ENCODE peak calls at places on chromosomes 13 and 19, in eight cellular contexts. One of them, this sample, is unnamed. For H3K4me1, the result is how much of the 10 kb centered on the place peaks cover.

GRCh38 chr13:113445791-113446487 is 7.3 kb downstream of the ADPRHL1 start:
- DNase-seq in mesendoderm: no peak
- DNase-seq in fibroblast of lung: peak
- DNase-seq in PC-3: no peak
- DNase-seq in stomach: no peak
- DNase-seq in cardiac muscle cell: no peak
- DNase-seq in thoracic aorta: no peak
- DNase-seq in tibial artery: no peak
- DNase-seq in this sample: peak

GRCh38 chr19:46710687-46711086 is 6.2 kb downstream of the PRKD2 start:
- DNase-seq in mesendoderm: peak
- DNase-seq in fibroblast of lung: no peak
- DNase-seq in PC-3: no peak
- DNase-seq in stomach: no peak
- DNase-seq in cardiac muscle cell: no peak
- DNase-seq in thoracic aorta: no peak
- DNase-seq in tibial artery: no peak
- DNase-seq in this sample: no peak

GRCh38 chr19:2109278-2109864 is 12.7 kb downstream of the IZUMO4 start:
- DNase-seq in mesendoderm: no peak
- DNase-seq in fibroblast of lung: no peak
- DNase-seq in PC-3: no peak
- DNase-seq in stomach: no peak
- DNase-seq in cardiac muscle cell: no peak
- DNase-seq in thoracic aorta: no peak
- DNase-seq in tibial artery: no peak
- DNase-seq in this sample: no peak

GRCh38 chr13:41193919-41194824 is at the start of gene KBTBD7:
- DNase-seq in mesendoderm: peak
- DNase-seq in fibroblast of lung: peak
- DNase-seq in PC-3: peak
- DNase-seq in stomach: peak
- DNase-seq in cardiac muscle cell: peak
- DNase-seq in thoracic aorta: peak
- DNase-seq in tibial artery: peak
- DNase-seq in this sample: peak

GRCh38 chr19:2345794-2346663 is 14.0 kb upstream of the TMPRSS9 start:
- DNase-seq in mesendoderm: no peak
- DNase-seq in fibroblast of lung: peak
- DNase-seq in PC-3: no peak
- DNase-seq in stomach: peak
- DNase-seq in cardiac muscle cell: peak
- DNase-seq in thoracic aorta: no peak
- DNase-seq in tibial artery: no peak
- DNase-seq in this sample: no peak

GRCh38 chr19:23263870-23264590 is 13.8 kb upstream of the ZNF724 start:
- DNase-seq in mesendoderm: no peak
- DNase-seq in fibroblast of lung: no peak
- DNase-seq in PC-3: no peak
- DNase-seq in stomach: no peak
- DNase-seq in cardiac muscle cell: peak
- DNase-seq in thoracic aorta: no peak
- DNase-seq in tibial artery: no peak
- DNase-seq in this sample: no peak

GRCh38 chr19:39085392-39085791 is 1.2 kb downstream of the ACP7 start:
- DNase-seq in mesendoderm: no peak
- DNase-seq in fibroblast of lung: no peak
- DNase-seq in PC-3: no peak
- DNase-seq in stomach: no peak
- DNase-seq in cardiac muscle cell: no peak
- DNase-seq in thoracic aorta: no peak
- DNase-seq in tibial artery: no peak
- DNase-seq in this sample: no peak

GRCh38 chr19:29503140-29503758 is 22.5 kb upstream of the VSTM2B start:
- DNase-seq in mesendoderm: no peak
- DNase-seq in fibroblast of lung: no peak
- DNase-seq in PC-3: no peak
- DNase-seq in stomach: no peak
- DNase-seq in cardiac muscle cell: no peak
- DNase-seq in thoracic aorta: no peak
- DNase-seq in tibial artery: no peak
- DNase-seq in this sample: no peak

GRCh38 chr13:23391752-23392151 is 41.8 kb downstream of the SACS start:
- DNase-seq in mesendoderm: no peak
- DNase-seq in fibroblast of lung: no peak
- DNase-seq in PC-3: peak
- DNase-seq in stomach: no peak
- DNase-seq in cardiac muscle cell: no peak
- DNase-seq in thoracic aorta: no peak
- DNase-seq in tibial artery: no peak
- DNase-seq in this sample: no peak

GRCh38 chr13:45257638-45258338 is 56.9 kb upstream of the KCTD4 start:
- DNase-seq in mesendoderm: no peak
- DNase-seq in fibroblast of lung: no peak
- DNase-seq in PC-3: peak
- DNase-seq in stomach: no peak
- DNase-seq in cardiac muscle cell: no peak
- DNase-seq in thoracic aorta: no peak
- DNase-seq in tibial artery: no peak
- DNase-seq in this sample: no peak

GRCh38 chr19:45096700-45097099 is 3.7 kb downstream of the PPP1R37 start:
- DNase-seq in mesendoderm: no peak
- DNase-seq in fibroblast of lung: no peak
- DNase-seq in PC-3: no peak
- DNase-seq in stomach: no peak
- DNase-seq in cardiac muscle cell: no peak
- DNase-seq in thoracic aorta: no peak
- DNase-seq in tibial artery: no peak
- DNase-seq in this sample: no peak
- H3K4me1 ChIP-seq in mesendoderm: under half
- H3K4me1 ChIP-seq in fibroblast of lung: under half
- H3K4me1 ChIP-seq in PC-3: under half
- H3K4me1 ChIP-seq in stomach: half or more
- H3K4me1 ChIP-seq in cardiac muscle cell: under half
- H3K4me1 ChIP-seq in thoracic aorta: under half
- H3K4me1 ChIP-seq in tibial artery: half or more
- H3K4me1 ChIP-seq in this sample: under half

GRCh38 chr13:94327318-94327717 is 152.2 kb downstream of the DCT start:
- DNase-seq in mesendoderm: peak
- DNase-seq in fibroblast of lung: no peak
- DNase-seq in PC-3: no peak
- DNase-seq in stomach: no peak
- DNase-seq in cardiac muscle cell: no peak
- DNase-seq in thoracic aorta: no peak
- DNase-seq in tibial artery: no peak
- DNase-seq in this sample: no peak
- H3K4me1 ChIP-seq in mesendoderm: under half
- H3K4me1 ChIP-seq in fibroblast of lung: under half
- H3K4me1 ChIP-seq in PC-3: under half
- H3K4me1 ChIP-seq in stomach: under half
- H3K4me1 ChIP-seq in cardiac muscle cell: under half
- H3K4me1 ChIP-seq in thoracic aorta: under half
- H3K4me1 ChIP-seq in tibial artery: under half
- H3K4me1 ChIP-seq in this sample: under half

DNA sequence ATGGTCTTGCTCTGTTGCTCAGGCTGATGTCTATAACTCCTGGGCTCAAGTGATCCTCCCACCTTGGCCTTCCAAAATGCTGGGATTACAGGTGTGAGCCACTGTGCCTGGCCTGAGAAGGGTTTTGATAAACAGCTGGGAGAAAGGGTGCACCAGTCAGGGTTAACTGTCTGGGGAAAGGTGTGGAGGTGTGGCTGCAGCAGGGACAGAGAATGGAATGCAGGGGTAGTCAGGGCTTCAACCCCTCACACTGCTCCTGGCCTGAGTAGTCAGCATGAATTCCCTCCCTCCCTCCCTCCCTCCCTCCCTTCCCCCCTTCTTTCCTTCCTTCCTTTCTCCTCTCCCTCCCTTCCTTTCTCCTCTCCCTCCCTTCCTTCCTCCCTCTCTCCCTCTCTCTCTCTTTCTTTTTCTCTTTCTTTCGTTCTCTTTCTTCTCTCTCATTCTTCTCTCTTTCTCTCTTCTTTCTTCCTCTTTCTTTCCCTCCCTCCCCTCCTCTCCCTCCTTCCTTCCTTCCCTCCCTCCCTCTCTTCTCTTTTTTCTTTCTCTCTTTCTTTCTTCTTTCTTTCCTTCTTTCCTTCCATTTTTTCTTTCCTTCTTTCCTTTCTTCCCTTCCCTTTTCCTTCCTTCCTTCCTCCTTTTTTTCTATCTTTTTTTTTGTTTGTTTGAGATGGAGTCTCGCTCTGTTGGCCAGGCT is 16.0 kb downstream of the MYO1F start:
- DNase-seq in mesendoderm: peak
- DNase-seq in fibroblast of lung: no peak
- DNase-seq in PC-3: no peak
- DNase-seq in stomach: no peak
- DNase-seq in cardiac muscle cell: no peak
- DNase-seq in thoracic aorta: no peak
- DNase-seq in tibial artery: no peak
- DNase-seq in this sample: no peak
- H3K4me1 ChIP-seq in mesendoderm: under half
- H3K4me1 ChIP-seq in fibroblast of lung: under half
- H3K4me1 ChIP-seq in PC-3: under half
- H3K4me1 ChIP-seq in stomach: under half
- H3K4me1 ChIP-seq in cardiac muscle cell: under half
- H3K4me1 ChIP-seq in thoracic aorta: under half
- H3K4me1 ChIP-seq in tibial artery: under half
- H3K4me1 ChIP-seq in this sample: under half

DNA sequence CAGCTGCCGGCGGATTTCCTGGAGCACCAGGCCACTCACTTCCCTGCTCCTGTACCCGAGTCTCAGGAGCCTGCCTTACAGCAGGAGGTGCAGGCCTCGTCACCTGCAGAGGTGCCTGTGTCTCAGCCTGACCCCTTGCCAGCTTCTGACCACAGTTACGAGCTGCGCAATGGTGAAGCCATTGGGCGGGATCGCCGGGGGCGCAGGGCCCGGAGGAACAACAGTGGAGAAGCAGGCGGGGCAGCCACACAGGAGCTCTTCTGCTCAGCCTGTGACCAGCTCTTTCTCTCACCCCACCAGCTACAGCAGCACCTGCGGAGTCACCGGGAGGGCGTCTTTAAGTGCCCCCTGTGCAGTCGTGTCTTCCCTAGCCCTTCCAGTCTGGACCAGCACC is 3.3 kb downstream of the ZNF574 start:
- DNase-seq in mesendoderm: no peak
- DNase-seq in fibroblast of lung: no peak
- DNase-seq in PC-3: no peak
- DNase-seq in stomach: no peak
- DNase-seq in cardiac muscle cell: no peak
- DNase-seq in thoracic aorta: no peak
- DNase-seq in tibial artery: no peak
- DNase-seq in this sample: no peak
- H3K4me1 ChIP-seq in mesendoderm: under half
- H3K4me1 ChIP-seq in fibroblast of lung: under half
- H3K4me1 ChIP-seq in PC-3: under half
- H3K4me1 ChIP-seq in stomach: under half
- H3K4me1 ChIP-seq in cardiac muscle cell: under half
- H3K4me1 ChIP-seq in thoracic aorta: under half
- H3K4me1 ChIP-seq in tibial artery: under half
- H3K4me1 ChIP-seq in this sample: under half

GRCh38 chr19:14167013-14167593 is 30.7 kb upstream of the ASF1B start:
- DNase-seq in mesendoderm: no peak
- DNase-seq in fibroblast of lung: no peak
- DNase-seq in PC-3: no peak
- DNase-seq in stomach: no peak
- DNase-seq in cardiac muscle cell: no peak
- DNase-seq in thoracic aorta: no peak
- DNase-seq in tibial artery: no peak
- DNase-seq in this sample: no peak

GRCh38 chr19:14168993-14169392 is 32.6 kb upstream of the ASF1B start:
- DNase-seq in mesendoderm: no peak
- DNase-seq in fibroblast of lung: no peak
- DNase-seq in PC-3: no peak
- DNase-seq in stomach: no peak
- DNase-seq in cardiac muscle cell: no peak
- DNase-seq in thoracic aorta: no peak
- DNase-seq in tibial artery: no peak
- DNase-seq in this sample: no peak

GRCh38 chr19:14168259-14168972 is 32.0 kb upstream of the ASF1B start:
- DNase-seq in mesendoderm: no peak
- DNase-seq in fibroblast of lung: no peak
- DNase-seq in PC-3: no peak
- DNase-seq in stomach: no peak
- DNase-seq in cardiac muscle cell: no peak
- DNase-seq in thoracic aorta: no peak
- DNase-seq in tibial artery: no peak
- DNase-seq in this sample: no peak

GRCh38 chr19:14166448-14166847 is 30.1 kb upstream of the ASF1B start:
- DNase-seq in mesendoderm: no peak
- DNase-seq in fibroblast of lung: no peak
- DNase-seq in PC-3: no peak
- DNase-seq in stomach: no peak
- DNase-seq in cardiac muscle cell: no peak
- DNase-seq in thoracic aorta: no peak
- DNase-seq in tibial artery: no peak
- DNase-seq in this sample: no peak

DNA sequence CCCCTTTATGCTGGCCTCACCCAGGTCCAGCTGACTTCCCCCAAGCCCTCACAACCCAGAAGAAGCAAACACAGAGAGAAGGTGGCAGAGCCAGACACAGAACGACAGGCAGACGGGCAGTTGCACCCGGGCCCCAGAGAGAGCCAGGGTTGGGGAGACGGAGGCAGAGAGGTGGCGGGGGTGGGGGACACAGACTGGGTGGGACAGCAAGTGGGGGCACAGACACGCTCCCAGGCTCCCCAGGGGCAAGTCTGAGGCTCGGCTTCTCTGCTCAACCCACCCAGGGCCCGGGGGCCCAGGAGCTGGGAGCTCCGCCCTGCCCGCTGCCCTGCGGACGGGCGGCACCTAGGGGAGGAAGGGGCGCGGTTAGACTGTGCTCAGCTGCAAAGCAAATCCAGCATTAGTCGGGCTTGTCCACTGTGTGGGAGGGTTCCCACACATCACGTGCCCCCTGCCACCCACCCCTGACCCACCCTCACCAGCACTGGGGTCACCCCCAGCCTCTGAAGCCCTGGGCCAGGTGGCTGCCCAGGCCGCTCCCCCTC is 31.3 kb upstream of the ASF1B start:
- DNase-seq in mesendoderm: no peak
- DNase-seq in fibroblast of lung: no peak
- DNase-seq in PC-3: no peak
- DNase-seq in stomach: no peak
- DNase-seq in cardiac muscle cell: no peak
- DNase-seq in thoracic aorta: no peak
- DNase-seq in tibial artery: no peak
- DNase-seq in this sample: no peak
- H3K4me1 ChIP-seq in mesendoderm: under half
- H3K4me1 ChIP-seq in fibroblast of lung: under half
- H3K4me1 ChIP-seq in PC-3: under half
- H3K4me1 ChIP-seq in stomach: under half
- H3K4me1 ChIP-seq in cardiac muscle cell: under half
- H3K4me1 ChIP-seq in thoracic aorta: under half
- H3K4me1 ChIP-seq in tibial artery: under half
- H3K4me1 ChIP-seq in this sample: under half

GRCh38 chr19:32671883-32672282 is 3.1 kb downstream of the ANKRD27 start:
- DNase-seq in mesendoderm: no peak
- DNase-seq in fibroblast of lung: no peak
- DNase-seq in PC-3: no peak
- DNase-seq in stomach: no peak
- DNase-seq in cardiac muscle cell: peak
- DNase-seq in thoracic aorta: no peak
- DNase-seq in tibial artery: no peak
- DNase-seq in this sample: no peak
- H3K4me1 ChIP-seq in mesendoderm: under half
- H3K4me1 ChIP-seq in fibroblast of lung: under half
- H3K4me1 ChIP-seq in PC-3: under half
- H3K4me1 ChIP-seq in stomach: half or more
- H3K4me1 ChIP-seq in cardiac muscle cell: under half
- H3K4me1 ChIP-seq in thoracic aorta: under half
- H3K4me1 ChIP-seq in tibial artery: under half
- H3K4me1 ChIP-seq in this sample: under half

This sample was measured in breast epithelium.